ENCODE peak calls at places on chromosomes 2 and 18, in ten cellular contexts. R is SJSA1; C is MCF 10A; A is NCI-H1092 treated with DMSO at 0.1 percent for 48 hours; X is glomerular endothelial cell; F is stimulated activated CD4-positive, alpha-beta T cell treated with anti-CD3 and anti-CD28 coated beads, TNF-alpha, amount 100 ng/mL, for 48 hours; O is anterior cingulate cortex; S is KBM-7; H is GM12891; Y is Caki2. G is an unnamed sample.

GRCh38 chr2:10196948-10197717 is 74.6 kb downstream of the RRM2 start:
- DNase-seq in R (no peak), C (no peak), A (no peak), X (no peak), F (no peak), O (no peak), S (no peak), H (no peak), Y (no peak), G (no peak)

GRCh38 chr2:30514134-30514860 is 67.3 kb downstream of the LCLAT1 start:
- DNase-seq in R (no peak), C (peak; percentile 63), A (peak; percentile 3), X (no peak), F (no peak), O (no peak), S (no peak), H (no peak), Y (no peak), G (no peak)

GRCh38 chr2:42926438-42927333 is 134.3 kb upstream of the HAAO start:
- DNase-seq in R (no peak), C (no peak), A (peak; percentile 74), X (no peak), F (no peak), O (no peak), S (no peak), H (no peak), Y (no peak), G (no peak)

GRCh38 chr2:202337133-202337532 is 39.0 kb upstream of the BMPR2 start:
- DNase-seq in R (no peak), C (no peak), A (no peak), X (no peak), F (no peak), O (no peak), S (no peak), H (no peak), Y (peak; percentile 34), G (peak; percentile 5)

GRCh38 chr2:17441055-17441771 is 77.0 kb downstream of the RAD51AP2 start:
- DNase-seq in R (no peak), C (peak; percentile 89), A (no peak), X (no peak), F (no peak), O (no peak), S (no peak), H (no peak), Y (peak; percentile 95), G (no peak)

GRCh38 chr2:206275274-206276160 is 1.1 kb downstream of the ZDBF2 start:
- DNase-seq in R (no peak), C (peak; percentile 32), A (no peak), X (no peak), F (no peak), O (no peak), S (peak; percentile 40), H (peak; percentile 15), Y (peak; percentile 31), G (peak; percentile 6)

GRCh38 chr2:106269591-106270291 is 75.6 kb upstream of the UXS1 start:
- DNase-seq in R (peak; percentile 34), C (peak; percentile 34), A (peak; percentile 64), X (no peak), F (no peak), O (no peak), S (no peak), H (peak; percentile 25), Y (peak; percentile 10), G (peak; percentile 8)

GRCh38 chr2:20625920-20626697 is 24.8 kb downstream of the HS1BP3 start:
- DNase-seq in R (no peak), C (no peak), A (no peak), X (no peak), F (no peak), O (no peak), S (no peak), H (no peak), Y (no peak), G (peak; percentile 88)

GRCh38 chr2:76427447-76427846 is 716.7 kb upstream of the GCFC2 start:
- DNase-seq in R (no peak), C (no peak), A (no peak), X (no peak), F (no peak), O (no peak), S (no peak), H (no peak), Y (peak; percentile 6), G (no peak)

GRCh38 chr18:8811115-8811514 is 105.8 kb downstream of the MTCL1 start:
- DNase-seq in R (no peak), C (peak; percentile 80), A (no peak), X (no peak), F (no peak), O (no peak), S (no peak), H (no peak), Y (no peak), G (no peak)

GRCh38 chr2:223481486-223481885 is 120.7 kb downstream of the SCG2 start:
- DNase-seq in R (no peak), C (no peak), A (no peak), X (no peak), F (no peak), O (no peak), S (no peak), H (no peak), Y (no peak), G (no peak)

GRCh38 chr2:122263746-122264145 is 508.3 kb downstream of the TSN start:
- DNase-seq in R (no peak), C (peak; percentile 36), A (no peak), X (no peak), F (no peak), O (no peak), S (no peak), H (no peak), Y (no peak), G (no peak)

GRCh38 chr2:118492335-118492734 is 355.1 kb downstream of the EN1 start:
- DNase-seq in R (no peak), C (peak; percentile 40), A (no peak), X (no peak), F (no peak), O (no peak), S (peak; percentile 7), H (no peak), Y (no peak), G (no peak)

G was measured in kidney glomerular epithelial cell.